ENCODE peak calls at places on chromosomes 1 and 21, in nine cellular contexts. P is bronchial epithelial cell, Y is NB4, G is GM12865, U is GM23338, X is fibroblast of pulmonary artery, T is kidney epithelial cell, Q is AG04450, M is AG10803. C is an unnamed sample.

GRCh38 chr1:50929376-50929958 is 30.6 kb downstream of the FAF1 start:
- DNase-seq in P (peak), Y (peak), G (peak), U (peak), X (peak), T (peak), Q (peak), M (peak), C (peak)

GRCh38 chr1:217029311-217030157 is 306.3 kb upstream of the ESRRG start:
- DNase-seq in P (peak), Y (no peak), G (no peak), U (no peak), X (peak), T (peak), Q (peak), M (peak), C (peak)

GRCh38 chr1:6982860-6983259 is 197.6 kb downstream of the CAMTA1 start:
- DNase-seq in P (peak), Y (no peak), G (no peak), U (no peak), X (no peak), T (no peak), Q (no peak), M (no peak), C (no peak)

GRCh38 chr1:197761654-197762053 is 13.6 kb downstream of the DENND1B start:
- DNase-seq in P (no peak), Y (peak), G (peak), U (no peak), X (no peak), T (no peak), Q (no peak), M (no peak), C (no peak)

GRCh38 chr1:36497207-36497606 is 14.5 kb upstream of the CSF3R start:
- DNase-seq in P (peak), Y (no peak), G (no peak), U (no peak), X (no peak), T (no peak), Q (no peak), M (peak), C (no peak)

GRCh38 chr1:157505481-157506272 is 46.6 kb downstream of the FCRL5 start:
- DNase-seq in P (peak), Y (peak), G (peak), U (peak), X (peak), T (no peak), Q (peak), M (peak), C (peak)

GRCh38 chr21:43626390-43626789 is 32.9 kb downstream of the HSF2BP start:
- DNase-seq in P (no peak), Y (no peak), G (no peak), U (no peak), X (peak), T (no peak), Q (no peak), M (no peak), C (no peak)

GRCh38 chr1:149849246-149849946 is 50.0 kb upstream of the BOLA1 start:
- DNase-seq in P (no peak), Y (peak), G (peak), U (peak), X (no peak), T (no peak), Q (no peak), M (peak), C (no peak)

GRCh38 chr1:156367386-156368156 is 1.4 kb upstream of the RHBG start:
- DNase-seq in P (no peak), Y (no peak), G (no peak), U (peak), X (no peak), T (no peak), Q (no peak), M (no peak), C (no peak)

GRCh38 chr1:168235937-168236336 is 10.1 kb downstream of the SFT2D2 start:
- DNase-seq in P (no peak), Y (no peak), G (no peak), U (no peak), X (no peak), T (no peak), Q (no peak), M (no peak), C (no peak)

GRCh38 chr1:33049381-33049780 is 12.7 kb upstream of the AK2 start:
- DNase-seq in P (no peak), Y (peak), G (no peak), U (no peak), X (no peak), T (no peak), Q (no peak), M (no peak), C (peak)

GRCh38 chr1:164071288-164071687 is 487.7 kb upstream of the PBX1 start:
- DNase-seq in P (no peak), Y (no peak), G (no peak), U (no peak), X (no peak), T (no peak), Q (no peak), M (no peak), C (no peak)

GRCh38 chr1:156435551-156436318 is 64.8 kb downstream of the MEF2D start:
- DNase-seq in P (no peak), Y (no peak), G (no peak), U (no peak), X (no peak), T (no peak), Q (no peak), M (no peak), C (no peak)

GRCh38 chr1:94962745-94963265 is 35.9 kb upstream of the CNN3 start:
- DNase-seq in P (no peak), Y (peak), G (peak), U (no peak), X (peak), T (no peak), Q (no peak), M (peak), C (peak)

GRCh38 chr1:25042876-25043580 is 113.0 kb upstream of the RUNX3 start:
- DNase-seq in P (no peak), Y (no peak), G (no peak), U (no peak), X (no peak), T (no peak), Q (no peak), M (no peak), C (no peak)

GRCh38 chr1:26874896-26875295 is 11.9 kb downstream of the SFN start:
- DNase-seq in P (no peak), Y (no peak), G (no peak), U (peak), X (no peak), T (no peak), Q (no peak), M (no peak), C (no peak)

GRCh38 chr1:226872455-226872854 is 2.0 kb downstream of the PSEN2 start:
- DNase-seq in P (no peak), Y (no peak), G (no peak), U (no peak), X (peak), T (no peak), Q (no peak), M (no peak), C (peak)

GRCh38 chr1:119655160-119655559 is 7.1 kb upstream of the ZNF697 start:
- DNase-seq in P (no peak), Y (no peak), G (no peak), U (no peak), X (peak), T (no peak), Q (no peak), M (no peak), C (no peak)

GRCh38 chr1:246527402-246528088 is 20.5 kb upstream of the SMYD3 start:
- DNase-seq in P (peak), Y (peak), G (peak), U (no peak), X (no peak), T (no peak), Q (no peak), M (peak), C (no peak)

GRCh38 chr1:162147760-162148159 is 78.3 kb downstream of the NOS1AP start:
- DNase-seq in P (no peak), Y (no peak), G (no peak), U (peak), X (no peak), T (no peak), Q (no peak), M (no peak), C (peak)

GRCh38 chr1:232880354-232880753 is 70.1 kb upstream of the NTPCR start:
- DNase-seq in P (peak), Y (peak), G (peak), U (peak), X (peak), T (no peak), Q (no peak), M (peak), C (peak)

GRCh38 chr1:223712856-223713494 is 636 bp downstream of the CAPN2 start:
- DNase-seq in P (no peak), Y (peak), G (peak), U (no peak), X (peak), T (no peak), Q (no peak), M (no peak), C (no peak)

GRCh38 chr1:246699095-246699735 is 25.0 kb upstream of the SCCPDH start:
- DNase-seq in P (peak), Y (peak), G (peak), U (peak), X (peak), T (peak), Q (peak), M (peak), C (peak)

GRCh38 chr1:90370696-90371095 is 346.4 kb downstream of the BARHL2 start:
- DNase-seq in P (peak), Y (no peak), G (no peak), U (no peak), X (no peak), T (no peak), Q (no peak), M (peak), C (peak)

GRCh38 chr1:67629370-67630075 is 55.5 kb upstream of the GADD45A start:
- DNase-seq in P (peak), Y (no peak), G (no peak), U (no peak), X (peak), T (no peak), Q (no peak), M (peak), C (no peak)

GRCh38 chr1:16152521-16153087 is 3.3 kb downstream of the EPHA2 start:
- DNase-seq in P (no peak), Y (no peak), G (no peak), U (peak), X (no peak), T (no peak), Q (no peak), M (peak), C (no peak)

DNA sequence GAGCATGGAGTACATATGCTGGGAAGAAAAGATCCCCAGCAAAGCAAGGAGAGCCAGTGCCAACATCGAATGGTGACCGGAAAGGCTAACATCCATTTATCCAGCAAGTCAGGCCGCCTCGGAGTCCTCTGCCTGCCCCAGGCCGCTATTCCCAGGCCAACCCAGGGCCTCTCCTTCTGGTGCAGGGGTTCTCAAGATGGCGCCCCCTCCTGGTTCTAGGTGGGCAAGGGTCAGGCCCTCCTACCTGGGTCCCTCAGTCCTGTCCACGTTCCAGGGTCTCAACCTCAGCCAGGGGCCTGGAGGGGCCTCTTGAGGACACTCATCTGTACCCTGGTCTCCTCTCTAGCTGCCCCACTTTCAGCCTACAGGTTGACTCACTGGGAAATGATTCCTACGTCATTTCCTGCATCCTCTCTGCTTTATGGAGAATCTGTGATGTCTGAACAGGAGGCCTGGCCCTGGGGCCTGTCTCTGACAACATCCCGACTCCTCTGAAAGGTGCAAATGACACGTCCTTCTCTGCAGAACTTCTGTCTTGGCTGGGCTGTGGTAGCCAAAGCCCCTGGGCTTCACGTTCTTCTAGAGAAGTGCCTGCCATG is 145.3 kb downstream of the PSMG1 start:
- DNase-seq in P (peak), Y (no peak), G (no peak), U (peak), X (peak), T (no peak), Q (no peak), M (no peak), C (no peak)
- TF ChIP-seq CTCF in P (no peak), Y (peak), G (no peak), U (peak), X (no peak), T (no peak), Q (peak), M (no peak), C (no peak)

GRCh38 chr1:22052115-22053017 is at the start of gene CDC42:
- DNase-seq in P (peak), Y (peak), G (peak), U (peak), X (peak), T (peak), Q (peak), M (peak), C (peak)
- H3K4me3 ChIP-seq in P (peak), Y (peak), G (peak), U (peak), X (peak), T (peak), Q (peak), M (peak), C (peak)

GRCh38 chr1:188599313-188599712 is 1770.6 kb downstream of the PLA2G4A start:
- DNase-seq in P (no peak), Y (no peak), G (no peak), U (peak), X (no peak), T (no peak), Q (no peak), M (no peak), C (no peak)
- TF ChIP-seq CTCF in P (no peak), Y (no peak), G (no peak), U (peak), X (no peak), T (no peak), Q (no peak), M (no peak), C (no peak)

GRCh38 chr1:114632427-114632826 is 37.4 kb downstream of the DENND2C start:
- DNase-seq in P (no peak), Y (no peak), G (no peak), U (no peak), X (no peak), T (no peak), Q (no peak), M (no peak), C (no peak)
- H3K4me3 ChIP-seq in P (no peak), Y (no peak), G (no peak), U (no peak), X (no peak), T (no peak), Q (no peak), M (no peak), C (no peak)

GRCh38 chr1:53591924-53592323 is 132.7 kb downstream of the DMRTB1 start:
- DNase-seq in P (no peak), Y (no peak), G (no peak), U (no peak), X (no peak), T (no peak), Q (no peak), M (no peak), C (no peak)

GRCh38 chr1:53592985-53593757 is 134.0 kb downstream of the DMRTB1 start:
- DNase-seq in P (no peak), Y (no peak), G (no peak), U (no peak), X (no peak), T (no peak), Q (no peak), M (no peak), C (no peak)

GRCh38 chr1:53593758-53594380 is 134.7 kb downstream of the DMRTB1 start:
- DNase-seq in P (no peak), Y (no peak), G (no peak), U (peak), X (peak), T (no peak), Q (no peak), M (no peak), C (no peak)

GRCh38 chr1:53590581-53591515 is 131.6 kb downstream of the DMRTB1 start:
- DNase-seq in P (no peak), Y (no peak), G (no peak), U (no peak), X (peak), T (no peak), Q (no peak), M (peak), C (no peak)

DNA sequence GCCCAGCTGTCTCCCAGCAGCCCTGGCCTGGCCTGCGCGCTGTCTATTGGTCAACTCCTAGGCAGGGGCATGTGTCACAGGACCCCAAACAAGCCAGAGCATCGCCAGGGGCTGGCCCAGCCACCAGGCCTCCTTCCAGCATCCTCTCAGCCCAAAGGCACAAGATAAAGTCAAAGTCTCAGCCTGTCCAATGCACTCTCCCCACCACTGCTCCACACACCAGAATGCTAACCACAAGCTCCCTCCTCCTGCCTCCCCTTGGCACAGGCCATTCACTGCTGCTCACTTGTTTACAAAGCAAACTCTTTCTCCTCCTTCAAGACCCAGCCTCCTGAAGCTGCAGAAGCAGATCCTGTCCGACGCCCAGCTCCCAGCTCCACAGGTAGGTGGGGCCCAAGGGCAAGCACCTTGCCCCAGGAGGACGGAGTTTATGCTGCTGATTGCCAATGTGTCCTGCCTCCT is 133.4 kb downstream of the DMRTB1 start:
- DNase-seq in P (peak), Y (no peak), G (no peak), U (peak), X (peak), T (no peak), Q (peak), M (peak), C (peak)
- TF ChIP-seq CTCF in P (peak), Y (no peak), G (peak), U (peak), X (no peak), T (peak), Q (no peak), M (peak), C (peak)

DNA sequence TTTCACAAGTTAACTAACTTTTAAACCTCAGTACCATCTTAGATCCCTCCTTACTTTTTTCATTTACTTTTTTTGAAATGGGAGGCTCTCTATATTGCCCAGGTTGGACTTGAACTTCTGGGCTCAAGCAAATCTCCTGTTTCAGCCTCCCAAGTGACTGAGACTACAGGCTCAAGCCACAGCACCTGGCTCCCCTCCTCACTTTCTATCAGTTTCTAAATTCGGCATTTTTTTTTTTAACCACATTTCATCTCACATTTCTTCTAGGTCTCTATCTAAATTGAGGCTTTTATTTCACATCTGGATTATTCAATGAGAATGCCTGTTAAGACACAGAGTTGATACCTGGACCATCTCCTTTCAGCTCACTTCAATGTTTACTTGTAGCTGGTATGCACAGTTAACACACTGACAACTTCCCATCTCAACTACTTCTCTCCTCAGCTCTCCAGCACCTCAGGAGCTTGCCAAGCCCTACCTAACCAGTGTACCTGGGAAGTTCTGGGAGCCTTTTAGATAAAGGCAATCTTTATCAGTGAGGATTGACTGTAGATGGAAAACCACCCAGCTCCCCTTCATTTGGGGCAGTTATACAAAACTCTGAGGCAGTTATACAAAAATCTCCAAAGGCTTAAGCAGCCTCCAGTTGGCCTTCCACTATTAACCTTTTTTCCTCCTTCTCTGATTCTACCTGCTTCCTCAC is 3.4 kb downstream of the USP33 start:
- DNase-seq in P (no peak), Y (no peak), G (peak), U (no peak), X (no peak), T (no peak), Q (no peak), M (no peak), C (no peak)
- H3K4me3 ChIP-seq in P (no peak), Y (peak), G (no peak), U (no peak), X (no peak), T (no peak), Q (no peak), M (no peak), C (no peak)

GRCh38 chr1:1596493-1597274 is 3.3 kb downstream of the FNDC10 start:
- DNase-seq in P (no peak), Y (peak), G (no peak), U (no peak), X (no peak), T (no peak), Q (no peak), M (no peak), C (no peak)

GRCh38 chr1:1597275-1597930 is 2.5 kb downstream of the FNDC10 start:
- DNase-seq in P (no peak), Y (peak), G (peak), U (peak), X (no peak), T (no peak), Q (no peak), M (no peak), C (no peak)

GRCh38 chr1:1599030-1599916 is 662 bp downstream of the FNDC10 start:
- DNase-seq in P (no peak), Y (peak), G (peak), U (peak), X (peak), T (no peak), Q (no peak), M (peak), C (no peak)

GRCh38 chr1:1598720-1599029 is 1.3 kb downstream of the FNDC10 start:
- DNase-seq in P (no peak), Y (peak), G (no peak), U (no peak), X (no peak), T (no peak), Q (no peak), M (no peak), C (no peak)

DNA sequence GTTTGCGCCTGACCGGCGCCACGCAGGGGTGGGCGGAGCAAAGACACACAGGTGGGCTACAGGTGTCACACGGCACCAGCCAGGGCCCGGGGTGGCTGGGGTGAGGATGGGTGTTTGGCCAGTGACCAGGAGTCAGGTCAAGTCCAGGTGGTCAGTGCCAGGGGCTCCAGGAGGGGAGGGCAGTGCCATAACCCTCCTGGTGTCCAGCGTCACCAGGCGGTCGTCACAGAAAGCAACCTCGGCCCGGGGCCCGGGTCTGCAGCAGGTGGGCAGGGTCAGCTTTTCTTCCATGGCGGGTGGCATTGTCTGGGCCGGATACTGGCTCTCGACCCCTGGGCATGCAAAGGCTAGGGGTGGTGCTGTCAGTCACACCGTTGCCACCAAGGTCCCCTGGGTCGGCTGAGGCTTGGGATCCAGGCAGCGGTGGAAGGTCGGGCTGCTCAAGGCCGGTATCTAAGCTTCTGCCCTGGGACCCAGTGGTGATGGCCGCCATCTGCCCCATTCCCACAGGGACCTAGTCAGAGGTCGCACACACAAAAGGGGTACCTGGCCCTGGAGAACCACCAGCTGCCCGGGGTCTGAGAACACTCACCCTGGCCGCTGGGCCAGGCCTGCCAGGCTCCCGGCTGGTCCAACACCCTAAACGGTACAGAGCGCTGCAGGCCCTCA is 1.8 kb downstream of the FNDC10 start:
- DNase-seq in P (no peak), Y (peak), G (no peak), U (no peak), X (no peak), T (no peak), Q (no peak), M (no peak), C (no peak)
- TF ChIP-seq CTCF in P (no peak), Y (no peak), G (no peak), U (no peak), X (no peak), T (no peak), Q (no peak), M (no peak), C (no peak)

C was measured in astrocyte of the spinal cord.